ENCODE peak calls at places on chromosomes 11 and 22, in five cellular contexts. J, A, Q, T and L are unnamed samples.
A peak's percentile ranks its signal among the peaks of the same experiment; 100 is the strongest.

GRCh38 chr11:108788565-108789199 is 123.8 kb downstream of the DDX10 start:
- DNase-seq in J (no peak), A (peak; percentile 41), Q (peak; percentile 79), T (peak; percentile 49), L (peak; percentile 1)

GRCh38 chr22:29117799-29118477 is 45.1 kb downstream of the KREMEN1 start:
- DNase-seq in J (no peak), A (peak; percentile 24), Q (no peak), T (peak; percentile 49), L (no peak)

GRCh38 chr11:61745796-61746653 is 6.4 kb upstream of the MYRF start:
- DNase-seq in J (no peak), A (no peak), Q (no peak), T (no peak), L (no peak)

GRCh38 chr22:27454807-27455450 is 346.6 kb downstream of the MN1 start:
- DNase-seq in J (no peak), A (no peak), Q (peak; percentile 59), T (no peak), L (no peak)

GRCh38 chr11:130827697-130828377 is 88.4 kb downstream of the SNX19 start:
- DNase-seq in J (peak; percentile 66), A (peak; percentile 82), Q (peak; percentile 96), T (peak; percentile 86), L (peak; percentile 40)

GRCh38 chr11:75554258-75555022 is 7.6 kb upstream of the SERPINH1 start:
- DNase-seq in J (no peak), A (peak; percentile 100), Q (peak; percentile 93), T (peak; percentile 100), L (peak; percentile 55)

GRCh38 chr11:65538232-65538914 is 13.5 kb downstream of the SCYL1 start:
- DNase-seq in J (no peak), A (no peak), Q (no peak), T (no peak), L (no peak)

GRCh38 chr11:45182902-45183301 is 36.5 kb downstream of the PRDM11 start:
- DNase-seq in J (no peak), A (peak; percentile 19), Q (peak; percentile 64), T (peak; percentile 32), L (no peak)

GRCh38 chr22:21611210-21611977 is 18.4 kb downstream of the YDJC start:
- DNase-seq in J (no peak), A (no peak), Q (no peak), T (no peak), L (no peak)

GRCh38 chr22:38694945-38695344 is 5.8 kb downstream of the JOSD1 start:
- DNase-seq in J (no peak), A (no peak), Q (no peak), T (no peak), L (no peak)

GRCh38 chr11:68463714-68464113 is 3.2 kb downstream of the PPP6R3 start:
- DNase-seq in J (no peak), A (no peak), Q (no peak), T (no peak), L (no peak)

GRCh38 chr11:82043316-82043715 is 690.3 kb downstream of the FAM181B start:
- DNase-seq in J (no peak), A (no peak), Q (no peak), T (no peak), L (no peak)

GRCh38 chr22:38298312-38299000 is 18.8 kb downstream of the CSNK1E start:
- DNase-seq in J (no peak), A (peak; percentile 88), Q (peak; percentile 96), T (peak; percentile 62), L (no peak)

GRCh38 chr22:50010676-50011446 is 1.7 kb downstream of the IL17REL start:
- DNase-seq in J (no peak), A (no peak), Q (no peak), T (no peak), L (no peak)

GRCh38 chr11:69865707-69866106 is 46.5 kb upstream of the FGF3 start:
- DNase-seq in J (no peak), A (no peak), Q (no peak), T (no peak), L (no peak)

GRCh38 chr11:29024386-29024785 is 916.2 kb downstream of the METTL15 start:
- DNase-seq in J (no peak), A (peak; percentile 46), Q (no peak), T (no peak), L (no peak)

GRCh38 chr22:35842954-35843353 is 125.3 kb downstream of the APOL5 start:
- DNase-seq in J (no peak), A (peak; percentile 36), Q (peak; percentile 71), T (peak; percentile 74), L (no peak)

GRCh38 chr11:36066891-36067290 is 123.0 kb downstream of the LDLRAD3 start:
- DNase-seq in J (no peak), A (no peak), Q (no peak), T (no peak), L (no peak)

GRCh38 chr22:39473856-39474255 is 17.0 kb downstream of the MGAT3 start:
- DNase-seq in J (no peak), A (no peak), Q (no peak), T (no peak), L (no peak)

GRCh38 chr22:49244466-49245420 is 582.9 kb downstream of the BRD1 start:
- DNase-seq in J (no peak), A (no peak), Q (no peak), T (no peak), L (no peak)

GRCh38 chr22:24066872-24067271 is 55.8 kb downstream of the CABIN1 start:
- DNase-seq in J (no peak), A (no peak), Q (no peak), T (no peak), L (no peak)

GRCh38 chr22:46542011-46542985 is 4.9 kb upstream of the CELSR1 start:
- DNase-seq in J (no peak), A (peak; percentile 50), Q (peak; percentile 69), T (peak; percentile 63), L (peak; percentile 50)

GRCh38 chr11:44453871-44454270 is 111.6 kb upstream of the CD82 start:
- DNase-seq in J (no peak), A (no peak), Q (no peak), T (no peak), L (no peak)

GRCh38 chr22:22375586-22376351 is 131.2 kb downstream of the VPREB1 start:
- DNase-seq in J (no peak), A (no peak), Q (no peak), T (no peak), L (no peak)

GRCh38 chr11:92386577-92386976 is 162.0 kb downstream of the FAT3 start:
- DNase-seq in J (no peak), A (no peak), Q (no peak), T (no peak), L (no peak)

GRCh38 chr11:92382311-92382710 is 157.7 kb downstream of the FAT3 start:
- DNase-seq in J (no peak), A (no peak), Q (peak; percentile 25), T (no peak), L (no peak)

GRCh38 chr11:92383430-92383829 is 158.8 kb downstream of the FAT3 start:
- DNase-seq in J (no peak), A (peak; percentile 54), Q (peak; percentile 84), T (peak; percentile 33), L (no peak)

GRCh38 chr11:92384807-92385206 is 160.2 kb downstream of the FAT3 start:
- DNase-seq in J (no peak), A (no peak), Q (no peak), T (no peak), L (no peak)

DNA sequence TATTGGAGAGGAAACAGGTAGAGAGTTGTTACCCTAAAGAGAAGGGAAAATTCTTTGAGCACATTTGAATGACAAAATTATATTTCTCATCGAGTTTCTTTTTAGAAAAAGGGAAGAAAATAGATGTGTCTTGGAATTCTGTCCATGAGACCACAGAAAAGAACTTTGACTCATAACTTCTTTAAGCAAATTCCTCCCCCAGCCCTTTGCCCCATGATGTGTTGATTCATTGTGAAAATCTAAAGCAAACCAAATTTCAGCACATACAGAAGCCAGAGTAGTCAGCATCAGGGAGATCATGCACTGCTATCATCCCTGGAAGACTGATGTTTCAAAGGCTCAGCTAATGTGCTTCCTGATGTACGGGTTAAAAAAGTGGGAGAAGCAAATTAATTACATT is 159.7 kb downstream of the FAT3 start:
- DNase-seq in J (no peak), A (peak; percentile 60), Q (no peak), T (peak; percentile 8), L (no peak)
- H2BK120ac ChIP-seq in J (no peak overlapping the region), A (no peak overlapping the region), Q (no peak overlapping the region), T (no peak overlapping the region), L (no peak overlapping the region)

GRCh38 chr11:100872951-100873350 is 185.9 kb downstream of the ARHGAP42 start:
- DNase-seq in J (no peak), A (no peak), Q (no peak), T (no peak), L (no peak)

GRCh38 chr11:100876826-100877545 is 189.9 kb downstream of the ARHGAP42 start:
- DNase-seq in J (peak; percentile 21), A (peak; percentile 98), Q (peak; percentile 95), T (peak; percentile 95), L (no peak)

GRCh38 chr11:100875521-100875869 is 188.4 kb downstream of the ARHGAP42 start:
- DNase-seq in J (no peak), A (no peak), Q (no peak), T (no peak), L (no peak)

GRCh38 chr11:100870138-100870537 is 183.1 kb downstream of the ARHGAP42 start:
- DNase-seq in J (no peak), A (no peak), Q (no peak), T (no peak), L (no peak)

DNA sequence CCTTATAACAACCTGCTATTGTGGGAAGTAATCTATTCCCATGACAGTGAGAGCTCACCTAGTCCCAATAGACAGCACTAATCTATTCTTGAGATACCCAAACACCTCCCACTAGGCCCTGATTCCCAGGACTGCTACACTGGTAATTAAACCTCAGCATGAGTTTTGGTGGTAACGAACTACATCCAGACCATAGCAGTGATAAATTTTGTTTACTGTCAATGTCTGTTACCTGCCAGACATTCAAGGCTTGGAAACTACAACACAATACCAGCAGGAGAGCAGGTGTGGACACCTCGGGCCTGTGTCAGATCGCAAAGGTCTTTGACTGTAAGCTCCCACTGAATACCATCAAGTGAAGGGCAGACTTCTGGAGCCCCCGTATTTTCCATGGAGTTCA is 187.1 kb downstream of the ARHGAP42 start:
- DNase-seq in J (no peak), A (no peak), Q (peak; percentile 78), T (no peak), L (no peak)
- H2BK120ac ChIP-seq in J (no peak overlapping the region), A (peak overlapping the region; percentile 61), Q (no peak overlapping the region), T (no peak overlapping the region), L (no peak overlapping the region)

DNA sequence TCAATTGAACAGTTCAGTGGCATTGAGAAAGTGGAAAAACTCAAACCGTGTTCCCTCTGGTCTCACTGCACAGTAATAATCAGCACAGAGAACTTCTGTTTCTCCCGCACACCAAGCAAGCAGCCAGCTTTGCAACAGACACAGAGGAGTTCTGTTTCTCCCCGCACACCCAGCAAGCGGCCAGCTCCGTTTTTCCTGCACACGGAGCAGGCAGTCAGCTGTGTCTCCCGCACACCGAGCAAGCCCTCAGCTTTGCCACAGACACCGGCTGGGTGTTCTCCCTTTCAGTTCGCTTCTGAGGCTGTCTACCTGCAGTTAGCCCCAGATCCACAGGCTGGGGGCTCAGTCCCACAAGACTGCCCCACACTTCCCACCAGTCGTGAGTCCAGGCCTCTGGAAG is 9.9 kb upstream of the TALDO1 start:
- DNase-seq in J (no peak), A (no peak), Q (no peak), T (no peak), L (no peak)
- H2BK120ac ChIP-seq in J (no peak overlapping the region), A (no peak overlapping the region), Q (no peak overlapping the region), T (no peak overlapping the region), L (no peak overlapping the region)

DNA sequence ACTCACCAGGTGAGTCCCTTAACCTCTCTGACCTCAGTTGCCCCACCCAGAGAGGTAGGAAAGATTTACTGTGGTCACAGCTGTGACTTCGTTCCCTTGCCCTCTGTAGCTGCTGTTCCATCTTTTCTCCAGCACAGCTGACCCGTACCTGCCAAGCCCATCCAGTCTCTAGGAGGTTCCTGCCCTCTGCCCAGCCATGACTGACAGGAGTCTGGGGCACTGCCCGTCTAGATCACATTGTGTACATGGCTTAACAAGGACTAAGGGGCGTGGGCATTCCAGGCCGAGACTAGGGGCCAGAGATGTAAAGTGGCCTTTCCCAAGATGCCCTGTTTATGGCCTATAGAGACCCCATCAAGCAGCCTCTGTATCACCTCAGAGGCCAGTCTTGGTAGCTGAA is 132.0 kb downstream of the PARVA start:
- DNase-seq in J (no peak), A (no peak), Q (no peak), T (no peak), L (no peak)
- H2BK120ac ChIP-seq in J (no peak overlapping the region), A (no peak overlapping the region), Q (no peak overlapping the region), T (no peak overlapping the region), L (no peak overlapping the region)